ENCODE peak calls at places on chromosomes 1 and 21, in nine cellular contexts. One of them, this sample, is unnamed.

GRCh38 chr1:75725256-75725655 is 747 bp downstream of the ACADM start:
- DNase-seq in NCI-H1092: no peak
- DNase-seq in AG08395: peak; percentile 10
- DNase-seq in GDM1: no peak
- DNase-seq in T-helper 2 cell treated with Interferon-gamma antibody and Interleukin-4, amounts not matched to agents 5 μg/mL and 100 μg/mL, for 36 hours: no peak
- DNase-seq in iris pigment epithelial cell: peak; percentile 45
- DNase-seq in NCI-H1694 treated with DMSO at 0.1 percent for 48 hours: no peak
- DNase-seq in amniotic stem cell: no peak
- DNase-seq in NCI-H446 treated with DMSO at 0.1 percent for 48 hours: no peak
- DNase-seq in this sample: no peak

GRCh38 chr1:208807446-208808117 is 563.4 kb upstream of the PLXNA2 start:
- DNase-seq in NCI-H1092: no peak
- DNase-seq in AG08395: peak; percentile 41
- DNase-seq in GDM1: no peak
- DNase-seq in T-helper 2 cell treated with Interferon-gamma antibody and Interleukin-4, amounts not matched to agents 5 μg/mL and 100 μg/mL, for 36 hours: no peak
- DNase-seq in iris pigment epithelial cell: no peak
- DNase-seq in NCI-H1694 treated with DMSO at 0.1 percent for 48 hours: no peak
- DNase-seq in amniotic stem cell: no peak
- DNase-seq in NCI-H446 treated with DMSO at 0.1 percent for 48 hours: no peak
- DNase-seq in this sample: no peak

GRCh38 chr1:187264995-187265602 is 436.4 kb downstream of the PLA2G4A start:
- DNase-seq in NCI-H1092: peak; percentile 69
- DNase-seq in AG08395: peak; percentile 38
- DNase-seq in GDM1: peak; percentile 17
- DNase-seq in T-helper 2 cell treated with Interferon-gamma antibody and Interleukin-4, amounts not matched to agents 5 μg/mL and 100 μg/mL, for 36 hours: no peak
- DNase-seq in iris pigment epithelial cell: peak; percentile 54
- DNase-seq in NCI-H1694 treated with DMSO at 0.1 percent for 48 hours: peak; percentile 75
- DNase-seq in amniotic stem cell: peak; percentile 43
- DNase-seq in NCI-H446 treated with DMSO at 0.1 percent for 48 hours: peak; percentile 89
- DNase-seq in this sample: no peak

GRCh38 chr21:41750532-41751151 is 16.2 kb downstream of the RIPK4 start:
- DNase-seq in NCI-H1092: no peak
- DNase-seq in AG08395: no peak
- DNase-seq in GDM1: no peak
- DNase-seq in T-helper 2 cell treated with Interferon-gamma antibody and Interleukin-4, amounts not matched to agents 5 μg/mL and 100 μg/mL, for 36 hours: no peak
- DNase-seq in iris pigment epithelial cell: no peak
- DNase-seq in NCI-H1694 treated with DMSO at 0.1 percent for 48 hours: no peak
- DNase-seq in amniotic stem cell: no peak
- DNase-seq in NCI-H446 treated with DMSO at 0.1 percent for 48 hours: no peak
- DNase-seq in this sample: no peak

GRCh38 chr1:240732390-240732789 is 120.4 kb upstream of the GREM2 start:
- DNase-seq in NCI-H1092: peak; percentile 69
- DNase-seq in AG08395: peak; percentile 75
- DNase-seq in GDM1: peak; percentile 0
- DNase-seq in T-helper 2 cell treated with Interferon-gamma antibody and Interleukin-4, amounts not matched to agents 5 μg/mL and 100 μg/mL, for 36 hours: no peak
- DNase-seq in iris pigment epithelial cell: peak; percentile 72
- DNase-seq in NCI-H1694 treated with DMSO at 0.1 percent for 48 hours: peak; percentile 88
- DNase-seq in amniotic stem cell: peak; percentile 46
- DNase-seq in NCI-H446 treated with DMSO at 0.1 percent for 48 hours: peak; percentile 25
- DNase-seq in this sample: peak; percentile 67

GRCh38 chr21:37658994-37659458 is 257.2 kb downstream of the KCNJ6 start:
- DNase-seq in NCI-H1092: no peak
- DNase-seq in AG08395: peak; percentile 86
- DNase-seq in GDM1: no peak
- DNase-seq in T-helper 2 cell treated with Interferon-gamma antibody and Interleukin-4, amounts not matched to agents 5 μg/mL and 100 μg/mL, for 36 hours: no peak
- DNase-seq in iris pigment epithelial cell: peak; percentile 77
- DNase-seq in NCI-H1694 treated with DMSO at 0.1 percent for 48 hours: no peak
- DNase-seq in amniotic stem cell: peak; percentile 35
- DNase-seq in NCI-H446 treated with DMSO at 0.1 percent for 48 hours: peak; percentile 16
- DNase-seq in this sample: no peak

GRCh38 chr1:115258302-115258866 is 79.7 kb downstream of the NGF start:
- DNase-seq in NCI-H1092: no peak
- DNase-seq in AG08395: peak; percentile 32
- DNase-seq in GDM1: no peak
- DNase-seq in T-helper 2 cell treated with Interferon-gamma antibody and Interleukin-4, amounts not matched to agents 5 μg/mL and 100 μg/mL, for 36 hours: no peak
- DNase-seq in iris pigment epithelial cell: peak; percentile 92
- DNase-seq in NCI-H1694 treated with DMSO at 0.1 percent for 48 hours: no peak
- DNase-seq in amniotic stem cell: no peak
- DNase-seq in NCI-H446 treated with DMSO at 0.1 percent for 48 hours: no peak
- DNase-seq in this sample: no peak

GRCh38 chr1:16474166-16474800 is 33.8 kb downstream of the NECAP2 start:
- DNase-seq in NCI-H1092: no peak
- DNase-seq in AG08395: no peak
- DNase-seq in GDM1: no peak
- DNase-seq in T-helper 2 cell treated with Interferon-gamma antibody and Interleukin-4, amounts not matched to agents 5 μg/mL and 100 μg/mL, for 36 hours: no peak
- DNase-seq in iris pigment epithelial cell: no peak
- DNase-seq in NCI-H1694 treated with DMSO at 0.1 percent for 48 hours: no peak
- DNase-seq in amniotic stem cell: no peak
- DNase-seq in NCI-H446 treated with DMSO at 0.1 percent for 48 hours: no peak
- DNase-seq in this sample: no peak

GRCh38 chr1:114152211-114153050 is 1.2 kb downstream of the SYT6 start:
- DNase-seq in NCI-H1092: no peak
- DNase-seq in AG08395: peak; percentile 75
- DNase-seq in GDM1: no peak
- DNase-seq in T-helper 2 cell treated with Interferon-gamma antibody and Interleukin-4, amounts not matched to agents 5 μg/mL and 100 μg/mL, for 36 hours: no peak
- DNase-seq in iris pigment epithelial cell: peak; percentile 18
- DNase-seq in NCI-H1694 treated with DMSO at 0.1 percent for 48 hours: peak; percentile 38
- DNase-seq in amniotic stem cell: peak; percentile 12
- DNase-seq in NCI-H446 treated with DMSO at 0.1 percent for 48 hours: no peak
- DNase-seq in this sample: peak; percentile 52

GRCh38 chr1:170959385-170959784 is 24.1 kb downstream of the MROH9 start:
- DNase-seq in NCI-H1092: no peak
- DNase-seq in AG08395: peak; percentile 41
- DNase-seq in GDM1: no peak
- DNase-seq in T-helper 2 cell treated with Interferon-gamma antibody and Interleukin-4, amounts not matched to agents 5 μg/mL and 100 μg/mL, for 36 hours: no peak
- DNase-seq in iris pigment epithelial cell: peak; percentile 55
- DNase-seq in NCI-H1694 treated with DMSO at 0.1 percent for 48 hours: no peak
- DNase-seq in amniotic stem cell: no peak
- DNase-seq in NCI-H446 treated with DMSO at 0.1 percent for 48 hours: no peak
- DNase-seq in this sample: no peak

GRCh38 chr1:230849451-230850194 is 18.7 kb downstream of the C1orf198 start:
- DNase-seq in NCI-H1092: no peak
- DNase-seq in AG08395: peak; percentile 87
- DNase-seq in GDM1: no peak
- DNase-seq in T-helper 2 cell treated with Interferon-gamma antibody and Interleukin-4, amounts not matched to agents 5 μg/mL and 100 μg/mL, for 36 hours: no peak
- DNase-seq in iris pigment epithelial cell: peak; percentile 94
- DNase-seq in NCI-H1694 treated with DMSO at 0.1 percent for 48 hours: no peak
- DNase-seq in amniotic stem cell: peak; percentile 80
- DNase-seq in NCI-H446 treated with DMSO at 0.1 percent for 48 hours: peak; percentile 84
- DNase-seq in this sample: no peak

GRCh38 chr1:151574575-151575529 is 34.7 kb downstream of the TUFT1 start:
- DNase-seq in NCI-H1092: no peak
- DNase-seq in AG08395: peak; percentile 94
- DNase-seq in GDM1: no peak
- DNase-seq in T-helper 2 cell treated with Interferon-gamma antibody and Interleukin-4, amounts not matched to agents 5 μg/mL and 100 μg/mL, for 36 hours: peak; percentile 12
- DNase-seq in iris pigment epithelial cell: peak; percentile 86
- DNase-seq in NCI-H1694 treated with DMSO at 0.1 percent for 48 hours: no peak
- DNase-seq in amniotic stem cell: peak; percentile 27
- DNase-seq in NCI-H446 treated with DMSO at 0.1 percent for 48 hours: no peak
- DNase-seq in this sample: no peak

GRCh38 chr1:211247921-211248320 is 11.2 kb upstream of the RCOR3 start:
- DNase-seq in NCI-H1092: no peak
- DNase-seq in AG08395: no peak
- DNase-seq in GDM1: no peak
- DNase-seq in T-helper 2 cell treated with Interferon-gamma antibody and Interleukin-4, amounts not matched to agents 5 μg/mL and 100 μg/mL, for 36 hours: no peak
- DNase-seq in iris pigment epithelial cell: peak; percentile 15
- DNase-seq in NCI-H1694 treated with DMSO at 0.1 percent for 48 hours: no peak
- DNase-seq in amniotic stem cell: no peak
- DNase-seq in NCI-H446 treated with DMSO at 0.1 percent for 48 hours: no peak
- DNase-seq in this sample: no peak

GRCh38 chr1:161950377-161950776 is 73.3 kb downstream of the OLFML2B start:
- DNase-seq in NCI-H1092: no peak
- DNase-seq in AG08395: no peak
- DNase-seq in GDM1: no peak
- DNase-seq in T-helper 2 cell treated with Interferon-gamma antibody and Interleukin-4, amounts not matched to agents 5 μg/mL and 100 μg/mL, for 36 hours: no peak
- DNase-seq in iris pigment epithelial cell: no peak
- DNase-seq in NCI-H1694 treated with DMSO at 0.1 percent for 48 hours: no peak
- DNase-seq in amniotic stem cell: no peak
- DNase-seq in NCI-H446 treated with DMSO at 0.1 percent for 48 hours: no peak
- DNase-seq in this sample: no peak

GRCh38 chr1:191592111-191592510 is 566.2 kb upstream of the RGS18 start:
- DNase-seq in NCI-H1092: no peak
- DNase-seq in AG08395: no peak
- DNase-seq in GDM1: no peak
- DNase-seq in T-helper 2 cell treated with Interferon-gamma antibody and Interleukin-4, amounts not matched to agents 5 μg/mL and 100 μg/mL, for 36 hours: no peak
- DNase-seq in iris pigment epithelial cell: no peak
- DNase-seq in NCI-H1694 treated with DMSO at 0.1 percent for 48 hours: no peak
- DNase-seq in amniotic stem cell: no peak
- DNase-seq in NCI-H446 treated with DMSO at 0.1 percent for 48 hours: no peak
- DNase-seq in this sample: no peak

GRCh38 chr1:40704817-40705733 is 13.6 kb downstream of the NFYC start:
- DNase-seq in NCI-H1092: no peak
- DNase-seq in AG08395: no peak
- DNase-seq in GDM1: no peak
- DNase-seq in T-helper 2 cell treated with Interferon-gamma antibody and Interleukin-4, amounts not matched to agents 5 μg/mL and 100 μg/mL, for 36 hours: no peak
- DNase-seq in iris pigment epithelial cell: no peak
- DNase-seq in NCI-H1694 treated with DMSO at 0.1 percent for 48 hours: no peak
- DNase-seq in amniotic stem cell: no peak
- DNase-seq in NCI-H446 treated with DMSO at 0.1 percent for 48 hours: no peak
- DNase-seq in this sample: no peak

GRCh38 chr1:214791961-214792360 is 189.0 kb downstream of the CENPF start:
- DNase-seq in NCI-H1092: no peak
- DNase-seq in AG08395: peak; percentile 19
- DNase-seq in GDM1: no peak
- DNase-seq in T-helper 2 cell treated with Interferon-gamma antibody and Interleukin-4, amounts not matched to agents 5 μg/mL and 100 μg/mL, for 36 hours: no peak
- DNase-seq in iris pigment epithelial cell: peak; percentile 52
- DNase-seq in NCI-H1694 treated with DMSO at 0.1 percent for 48 hours: no peak
- DNase-seq in amniotic stem cell: no peak
- DNase-seq in NCI-H446 treated with DMSO at 0.1 percent for 48 hours: no peak
- DNase-seq in this sample: no peak

GRCh38 chr1:10969267-10969970 is 43.0 kb upstream of the TARDBP start:
- DNase-seq in NCI-H1092: peak; percentile 26
- DNase-seq in AG08395: no peak
- DNase-seq in GDM1: no peak
- DNase-seq in T-helper 2 cell treated with Interferon-gamma antibody and Interleukin-4, amounts not matched to agents 5 μg/mL and 100 μg/mL, for 36 hours: no peak
- DNase-seq in iris pigment epithelial cell: no peak
- DNase-seq in NCI-H1694 treated with DMSO at 0.1 percent for 48 hours: no peak
- DNase-seq in amniotic stem cell: no peak
- DNase-seq in NCI-H446 treated with DMSO at 0.1 percent for 48 hours: no peak
- DNase-seq in this sample: no peak

GRCh38 chr1:203096566-203096965 is 10.8 kb upstream of the MYOG start:
- DNase-seq in NCI-H1092: no peak
- DNase-seq in AG08395: no peak
- DNase-seq in GDM1: no peak
- DNase-seq in T-helper 2 cell treated with Interferon-gamma antibody and Interleukin-4, amounts not matched to agents 5 μg/mL and 100 μg/mL, for 36 hours: no peak
- DNase-seq in iris pigment epithelial cell: no peak
- DNase-seq in NCI-H1694 treated with DMSO at 0.1 percent for 48 hours: no peak
- DNase-seq in amniotic stem cell: no peak
- DNase-seq in NCI-H446 treated with DMSO at 0.1 percent for 48 hours: no peak
- DNase-seq in this sample: no peak

GRCh38 chr1:244186372-244186771 is 135.3 kb downstream of the ZBTB18 start:
- DNase-seq in NCI-H1092: no peak
- DNase-seq in AG08395: no peak
- DNase-seq in GDM1: no peak
- DNase-seq in T-helper 2 cell treated with Interferon-gamma antibody and Interleukin-4, amounts not matched to agents 5 μg/mL and 100 μg/mL, for 36 hours: no peak
- DNase-seq in iris pigment epithelial cell: no peak
- DNase-seq in NCI-H1694 treated with DMSO at 0.1 percent for 48 hours: no peak
- DNase-seq in amniotic stem cell: no peak
- DNase-seq in NCI-H446 treated with DMSO at 0.1 percent for 48 hours: no peak
- DNase-seq in this sample: no peak

GRCh38 chr1:155900161-155900560 is 11.0 kb downstream of the RIT1 start:
- DNase-seq in NCI-H1092: no peak
- DNase-seq in AG08395: no peak
- DNase-seq in GDM1: no peak
- DNase-seq in T-helper 2 cell treated with Interferon-gamma antibody and Interleukin-4, amounts not matched to agents 5 μg/mL and 100 μg/mL, for 36 hours: no peak
- DNase-seq in iris pigment epithelial cell: no peak
- DNase-seq in NCI-H1694 treated with DMSO at 0.1 percent for 48 hours: no peak
- DNase-seq in amniotic stem cell: no peak
- DNase-seq in NCI-H446 treated with DMSO at 0.1 percent for 48 hours: no peak
- DNase-seq in this sample: no peak

GRCh38 chr1:16980473-16981268 is at the start of gene MFAP2:
- DNase-seq in NCI-H1092: no peak
- DNase-seq in AG08395: peak; percentile 58
- DNase-seq in GDM1: no peak
- DNase-seq in T-helper 2 cell treated with Interferon-gamma antibody and Interleukin-4, amounts not matched to agents 5 μg/mL and 100 μg/mL, for 36 hours: no peak
- DNase-seq in iris pigment epithelial cell: no peak
- DNase-seq in NCI-H1694 treated with DMSO at 0.1 percent for 48 hours: no peak
- DNase-seq in amniotic stem cell: no peak
- DNase-seq in NCI-H446 treated with DMSO at 0.1 percent for 48 hours: no peak
- DNase-seq in this sample: no peak

GRCh38 chr1:112790920-112791722 is 76.0 kb upstream of the PPM1J start:
- DNase-seq in NCI-H1092: no peak
- DNase-seq in AG08395: no peak
- DNase-seq in GDM1: no peak
- DNase-seq in T-helper 2 cell treated with Interferon-gamma antibody and Interleukin-4, amounts not matched to agents 5 μg/mL and 100 μg/mL, for 36 hours: no peak
- DNase-seq in iris pigment epithelial cell: no peak
- DNase-seq in NCI-H1694 treated with DMSO at 0.1 percent for 48 hours: no peak
- DNase-seq in amniotic stem cell: no peak
- DNase-seq in NCI-H446 treated with DMSO at 0.1 percent for 48 hours: no peak
- DNase-seq in this sample: no peak

GRCh38 chr1:8671313-8671917 is 146.0 kb downstream of the RERE start:
- DNase-seq in NCI-H1092: peak; percentile 46
- DNase-seq in AG08395: peak; percentile 82
- DNase-seq in GDM1: no peak
- DNase-seq in T-helper 2 cell treated with Interferon-gamma antibody and Interleukin-4, amounts not matched to agents 5 μg/mL and 100 μg/mL, for 36 hours: no peak
- DNase-seq in iris pigment epithelial cell: peak; percentile 84
- DNase-seq in NCI-H1694 treated with DMSO at 0.1 percent for 48 hours: peak; percentile 36
- DNase-seq in amniotic stem cell: no peak
- DNase-seq in NCI-H446 treated with DMSO at 0.1 percent for 48 hours: peak; percentile 76
- DNase-seq in this sample: peak; percentile 44

GRCh38 chr1:209202826-209203439 is 380.6 kb upstream of the CAMK1G start:
- DNase-seq in NCI-H1092: peak; percentile 62
- DNase-seq in AG08395: peak; percentile 71
- DNase-seq in GDM1: no peak
- DNase-seq in T-helper 2 cell treated with Interferon-gamma antibody and Interleukin-4, amounts not matched to agents 5 μg/mL and 100 μg/mL, for 36 hours: no peak
- DNase-seq in iris pigment epithelial cell: peak; percentile 62
- DNase-seq in NCI-H1694 treated with DMSO at 0.1 percent for 48 hours: peak; percentile 47
- DNase-seq in amniotic stem cell: peak; percentile 4
- DNase-seq in NCI-H446 treated with DMSO at 0.1 percent for 48 hours: peak; percentile 63
- DNase-seq in this sample: peak; percentile 57

GRCh38 chr1:93744299-93744988 is 62.8 kb upstream of the BCAR3 start:
- DNase-seq in NCI-H1092: no peak
- DNase-seq in AG08395: no peak
- DNase-seq in GDM1: no peak
- DNase-seq in T-helper 2 cell treated with Interferon-gamma antibody and Interleukin-4, amounts not matched to agents 5 μg/mL and 100 μg/mL, for 36 hours: no peak
- DNase-seq in iris pigment epithelial cell: no peak
- DNase-seq in NCI-H1694 treated with DMSO at 0.1 percent for 48 hours: no peak
- DNase-seq in amniotic stem cell: no peak
- DNase-seq in NCI-H446 treated with DMSO at 0.1 percent for 48 hours: peak; percentile 62
- DNase-seq in this sample: peak; percentile 32

GRCh38 chr1:23936481-23937176 is 23.0 kb upstream of the PNRC2 start:
- DNase-seq in NCI-H1092: no peak
- DNase-seq in AG08395: no peak
- DNase-seq in GDM1: no peak
- DNase-seq in T-helper 2 cell treated with Interferon-gamma antibody and Interleukin-4, amounts not matched to agents 5 μg/mL and 100 μg/mL, for 36 hours: no peak
- DNase-seq in iris pigment epithelial cell: peak; percentile 21
- DNase-seq in NCI-H1694 treated with DMSO at 0.1 percent for 48 hours: no peak
- DNase-seq in amniotic stem cell: no peak
- DNase-seq in NCI-H446 treated with DMSO at 0.1 percent for 48 hours: no peak
- DNase-seq in this sample: no peak